ENCODE peak calls at places on chromosomes 12 and 14, in four cellular contexts. O, R, Q and N are unnamed samples.

GRCh38 chr12:107377596-107378385 is 284.4 kb upstream of the CRY1 start:
- DNase-seq in O (no peak), R (no peak), Q (no peak), N (no peak)

GRCh38 chr12:6827982-6828670 is at the start of gene P3H3:
- DNase-seq in O (peak), R (peak), Q (peak), N (peak)

GRCh38 chr12:120625557-120626419 is 14.6 kb upstream of the CABP1 start:
- DNase-seq in O (peak), R (no peak), Q (no peak), N (peak)

GRCh38 chr12:66449531-66449930 is 147.2 kb downstream of the HELB start:
- DNase-seq in O (no peak), R (no peak), Q (no peak), N (no peak)

GRCh38 chr14:92693998-92694780 is 54.2 kb downstream of the LGMN start:
- DNase-seq in O (peak), R (no peak), Q (peak), N (peak)

GRCh38 chr14:60514378-60515243 is 5.7 kb downstream of the SIX6 start:
- DNase-seq in O (peak), R (no peak), Q (peak), N (peak)

GRCh38 chr12:124321556-124322270 is 26.8 kb downstream of the RFLNA start:
- DNase-seq in O (peak), R (peak), Q (no peak), N (no peak)

GRCh38 chr12:122064780-122065588 is 13.6 kb upstream of the MLXIP start:
- DNase-seq in O (peak), R (peak), Q (peak), N (peak)

GRCh38 chr12:105469182-105469581 is 138.7 kb downstream of the C12orf75 start:
- DNase-seq in O (no peak), R (no peak), Q (no peak), N (no peak)

GRCh38 chr12:27493260-27493935 is 30.6 kb upstream of the PPFIBP1 start:
- DNase-seq in O (peak), R (peak), Q (no peak), N (no peak)

GRCh38 chr12:90106568-90106967 is 397.9 kb upstream of the ATP2B1 start:
- DNase-seq in O (no peak), R (no peak), Q (no peak), N (no peak)

GRCh38 chr14:38145142-38145541 is 62.6 kb upstream of the SSTR1 start:
- DNase-seq in O (no peak), R (no peak), Q (no peak), N (no peak)

GRCh38 chr14:64569108-64570045 is 19.6 kb downstream of the PPP1R36 start:
- DNase-seq in O (peak), R (peak), Q (peak), N (no peak)

GRCh38 chr14:69259531-69260245 is at the start of gene GALNT16:
- DNase-seq in O (peak), R (peak), Q (no peak), N (peak)
- TF ChIP-seq MAZ in O (no peak), R (no peak), Q (no peak), N (no peak)

DNA sequence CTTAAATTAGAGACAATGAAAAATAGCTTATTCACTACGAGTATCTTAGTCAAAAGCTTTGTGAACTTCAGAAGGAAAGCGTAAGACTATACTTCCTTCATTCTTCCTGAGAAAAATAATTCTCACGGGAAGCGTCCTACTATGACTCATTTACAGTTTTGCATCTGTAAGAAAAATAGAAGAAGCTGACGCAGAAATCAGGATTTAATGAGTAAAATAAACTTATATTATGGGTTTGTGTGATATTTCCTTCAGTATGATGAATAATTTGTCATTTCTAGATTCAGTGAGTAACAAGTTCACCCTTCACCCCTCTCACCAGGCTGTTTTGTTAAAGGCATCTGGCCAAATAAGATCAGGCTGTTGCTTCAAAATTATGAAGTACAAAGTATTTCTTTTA is 17.8 kb upstream of the PDE3A start:
- DNase-seq in O (peak), R (peak), Q (no peak), N (no peak)
- TF ChIP-seq MAZ in O (no peak), R (no peak), Q (no peak), N (no peak)

DNA sequence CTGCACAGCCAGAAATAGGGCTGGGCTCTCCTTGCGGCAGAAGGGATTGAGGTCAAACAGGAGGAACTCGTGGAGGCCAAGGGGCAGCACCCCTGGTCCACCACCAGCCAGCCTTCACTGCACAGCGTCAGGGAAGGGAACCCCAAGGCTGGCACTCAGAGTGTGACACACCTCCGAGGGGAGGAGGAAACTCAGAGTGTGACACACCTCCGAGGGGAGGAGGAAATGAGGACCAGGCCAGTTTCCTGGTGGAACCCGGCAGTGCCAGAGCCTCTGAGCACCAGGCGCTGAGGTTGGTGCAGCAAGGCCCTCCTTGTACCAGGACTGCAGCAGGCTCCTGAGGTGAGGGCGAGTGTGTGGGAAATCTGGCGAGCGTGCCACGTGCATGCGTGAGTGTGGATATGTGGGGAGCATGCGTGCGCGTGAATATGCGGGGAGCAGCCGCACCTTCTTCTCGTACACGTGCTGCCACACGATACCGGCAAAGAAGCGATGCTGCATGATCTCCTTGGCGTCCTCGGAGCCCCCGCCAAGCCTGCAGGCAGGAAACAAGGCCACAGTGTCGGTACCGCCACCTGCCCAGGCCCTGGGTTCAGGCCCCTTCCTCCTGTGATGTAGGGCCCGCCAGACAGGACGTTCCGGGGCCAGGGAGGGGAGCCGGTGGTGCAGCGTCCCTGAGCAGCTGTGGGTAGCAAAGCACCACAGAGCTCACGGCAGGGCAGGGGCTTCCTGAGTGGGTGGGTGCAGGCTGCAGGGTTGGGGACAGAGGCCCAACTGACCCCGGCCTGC is 19.2 kb downstream of the SIVA1 start:
- DNase-seq in O (no peak), R (no peak), Q (no peak), N (no peak)
- TF ChIP-seq MAZ in O (no peak), R (no peak), Q (no peak), N (no peak)

GRCh38 chr14:91114079-91115065 is 499 bp downstream of the DGLUCY start:
- DNase-seq in O (no peak), R (peak), Q (peak), N (peak)

GRCh38 chr14:91117960-91118359 is 4.1 kb downstream of the DGLUCY start:
- DNase-seq in O (no peak), R (no peak), Q (no peak), N (no peak)

GRCh38 chr14:91115986-91116385 is 2.1 kb downstream of the DGLUCY start:
- DNase-seq in O (no peak), R (peak), Q (no peak), N (no peak)

GRCh38 chr14:91118511-91119068 is 4.7 kb downstream of the DGLUCY start:
- DNase-seq in O (no peak), R (no peak), Q (no peak), N (no peak)

DNA sequence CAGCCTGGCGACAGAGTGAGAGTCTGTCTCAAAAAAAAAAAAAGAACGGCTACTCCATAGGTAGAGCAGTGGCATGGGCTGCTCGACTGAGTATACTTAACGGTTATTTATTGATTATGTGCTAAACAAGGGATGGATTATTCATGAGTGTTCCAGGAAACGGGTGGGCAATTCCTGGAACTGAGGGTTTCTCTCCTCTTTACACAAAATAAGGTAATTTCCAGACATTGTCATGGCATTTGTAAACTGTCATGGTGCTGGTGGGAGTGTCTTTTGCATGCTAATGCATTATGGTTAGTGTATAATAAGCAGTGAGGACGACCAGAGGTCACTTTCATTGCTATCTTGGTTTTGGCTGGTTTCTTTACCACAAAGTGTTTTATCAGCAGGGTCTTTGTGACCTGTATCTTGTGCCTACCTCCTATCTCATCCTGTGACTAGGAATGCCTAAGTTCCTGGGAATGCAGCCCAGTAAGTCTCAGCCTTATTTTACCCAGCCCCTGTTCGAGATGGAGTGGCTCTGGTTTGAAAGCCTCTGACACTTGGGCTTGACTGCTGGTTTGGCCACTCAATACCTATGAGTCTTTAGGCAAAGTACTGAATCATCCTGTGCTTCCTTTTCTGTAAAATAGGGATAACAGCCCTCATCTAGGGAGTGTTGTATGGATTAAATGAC is 3.2 kb downstream of the DGLUCY start:
- DNase-seq in O (no peak), R (no peak), Q (no peak), N (no peak)
- TF ChIP-seq MAZ in O (no peak), R (no peak), Q (no peak), N (no peak)

DNA sequence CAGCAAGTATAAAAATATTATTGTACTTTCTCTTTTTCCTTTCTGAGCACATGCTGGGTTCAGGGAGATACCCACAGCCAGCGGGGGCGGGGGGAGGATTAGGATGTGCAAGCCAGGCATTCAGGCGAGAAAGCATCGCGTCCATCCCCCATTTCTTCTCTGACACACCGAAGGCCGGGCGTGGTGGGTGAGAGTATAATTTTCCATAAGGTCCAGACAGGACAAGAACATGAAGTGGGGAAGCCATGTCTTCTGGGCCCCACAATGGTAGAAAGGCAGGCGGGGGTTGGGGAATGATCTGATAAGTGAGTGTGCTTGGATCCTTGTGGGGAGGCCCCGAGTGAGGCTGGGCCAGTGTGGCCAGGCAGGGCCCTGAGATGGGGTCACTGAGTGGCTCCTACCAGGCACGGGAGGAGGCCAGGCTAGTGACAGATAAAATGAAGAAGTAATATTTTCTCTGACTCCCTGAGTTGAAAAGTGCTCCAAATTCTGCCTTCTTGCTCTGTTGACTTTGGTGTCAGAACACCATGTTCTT is 10.7 kb upstream of the LRTM2 start:
- DNase-seq in O (no peak), R (no peak), Q (no peak), N (no peak)
- TF ChIP-seq MAZ in O (no peak), R (no peak), Q (no peak), N (no peak)